ENCODE peak calls at places on chromosomes 13 and 19, in six cellular contexts. W is heart left ventricle, S is Panc1, U is left ventricle myocardium inferior, D is AG04450, O is colonic mucosa. Q is an unnamed sample.

GRCh38 chr13:29532136-29532535 is 63.4 kb downstream of the SLC7A1 start:
- DNase-seq in S (no peak), U (no peak), W (no peak), O (no peak), D (no peak), Q (no peak)

GRCh38 chr13:38519229-38519910 is 167.5 kb upstream of the FREM2 start:
- DNase-seq in U (no peak), S (no peak), O (no peak), D (no peak), W (no peak), Q (no peak)

GRCh38 chr13:35621989-35622388 is 145.5 kb upstream of the MAB21L1 start:
- DNase-seq in D (no peak), S (no peak), U (no peak), O (no peak), W (no peak), Q (no peak)

GRCh38 chr19:40611096-40611495 is 9.9 kb downstream of the LTBP4 start:
- DNase-seq in S (no peak), D (no peak), O (peak), U (no peak), W (no peak), Q (peak)

GRCh38 chr13:66501187-66501586 is 728.9 kb downstream of the PCDH9 start:
- DNase-seq in D (no peak), U (no peak), S (no peak), O (no peak), W (no peak), Q (no peak)

GRCh38 chr13:111459803-111460547 is 139.5 kb downstream of the TEX29 start:
- DNase-seq in O (no peak), U (no peak), S (no peak), D (no peak), W (no peak), Q (no peak)

GRCh38 chr19:54186934-54187381 is 2.4 kb downstream of the MBOAT7 start:
- DNase-seq in O (peak), S (no peak), U (no peak), W (no peak), D (no peak), Q (no peak)

GRCh38 chr13:21326155-21327030 is 132.7 kb downstream of the ZDHHC20 start:
- DNase-seq in W (no peak), O (peak), D (peak), S (no peak), U (no peak), Q (peak)

GRCh38 chr13:54150851-54151250 is 1122.2 kb downstream of the OLFM4 start:
- DNase-seq in S (no peak), W (no peak), O (no peak), U (no peak), D (no peak), Q (no peak)

GRCh38 chr13:102267191-102267590 is 134.7 kb downstream of the FGF14 start:
- DNase-seq in O (no peak), U (no peak), D (no peak), S (no peak), W (no peak), Q (no peak)

GRCh38 chr19:5271145-5271544 is 69.5 kb downstream of the PTPRS start:
- DNase-seq in S (no peak), D (no peak), W (no peak), U (no peak), O (no peak), Q (no peak)

GRCh38 chr13:49869514-49869913 is 66.6 kb downstream of the SPRYD7 start:
- DNase-seq in O (no peak), U (no peak), W (no peak), D (no peak), S (no peak), Q (peak)

GRCh38 chr13:80463673-80464352 is 122.9 kb upstream of the SPRY2 start:
- DNase-seq in U (no peak), S (no peak), W (no peak), O (no peak), D (no peak), Q (no peak)

GRCh38 chr19:43495082-43495481 is 9.5 kb downstream of the PHLDB3 start:
- DNase-seq in U (no peak), O (no peak), S (no peak), W (no peak), D (no peak), Q (no peak)

GRCh38 chr13:28333204-28333900 is 161.6 kb downstream of the FLT1 start:
- DNase-seq in D (no peak), W (no peak), S (no peak), O (no peak), U (no peak), Q (no peak)

GRCh38 chr19:2610637-2611482 is 91.6 kb downstream of the GNG7 start:
- DNase-seq in W (peak), D (peak), O (peak), S (no peak), U (peak), Q (peak)

GRCh38 chr19:39518975-39519374 is 4.0 kb downstream of the SELENOV start:
- DNase-seq in U (no peak), D (no peak), W (no peak), O (no peak), S (no peak), Q (no peak)

GRCh38 chr19:1725100-1726064 is 27.9 kb upstream of the ONECUT3 start:
- DNase-seq in W (peak), O (peak), U (peak), D (no peak), S (no peak), Q (peak)

GRCh38 chr19:47093841-47094240 is 19.7 kb downstream of the ZC3H4 start:
- DNase-seq in S (no peak), O (no peak), U (no peak), D (no peak), W (no peak), Q (no peak)
- H3K4me3 ChIP-seq in S (no peak), O (no peak), U (no peak), D (no peak), W (no peak), Q (no peak)

DNA sequence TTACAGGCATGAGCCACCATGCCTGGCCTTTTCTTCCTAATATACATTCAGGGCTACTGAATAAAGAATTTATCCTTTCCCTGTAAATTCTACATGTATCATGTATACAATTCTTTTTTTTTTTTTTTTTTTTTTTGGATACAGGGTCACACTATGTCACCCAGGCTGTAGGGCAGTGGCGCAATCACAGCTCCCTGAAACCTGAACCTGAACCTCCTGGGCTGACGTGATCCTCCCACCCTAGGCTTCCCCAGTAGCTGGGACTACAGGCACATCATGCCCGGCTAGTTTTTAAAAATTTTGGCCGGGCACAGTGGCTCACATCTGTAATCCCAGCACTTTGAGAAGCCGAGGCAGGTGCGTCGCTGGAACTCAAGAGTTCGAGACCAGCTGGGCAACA is 6.5 kb upstream of the SLC44A2 start:
- DNase-seq in S (no peak), U (no peak), W (no peak), O (no peak), D (no peak), Q (no peak)
- H3K4me3 ChIP-seq in S (no peak), U (no peak), W (no peak), O (no peak), D (no peak), Q (no peak)

GRCh38 chr13:79447741-79448140 is 33.2 kb upstream of the NDFIP2 start:
- DNase-seq in O (no peak), U (no peak), D (no peak), S (no peak), W (no peak), Q (no peak)

GRCh38 chr13:79450110-79450509 is 30.8 kb upstream of the NDFIP2 start:
- DNase-seq in U (no peak), O (no peak), D (no peak), W (no peak), S (no peak), Q (no peak)

GRCh38 chr13:79447141-79447540 is 33.8 kb upstream of the NDFIP2 start:
- DNase-seq in U (no peak), S (no peak), W (no peak), O (no peak), D (no peak), Q (no peak)

GRCh38 chr13:79445968-79446645 is 34.8 kb upstream of the NDFIP2 start:
- DNase-seq in U (no peak), W (no peak), D (no peak), O (no peak), S (no peak), Q (no peak)

GRCh38 chr13:79448413-79448812 is 32.5 kb upstream of the NDFIP2 start:
- DNase-seq in D (no peak), O (no peak), U (no peak), S (no peak), W (no peak), Q (no peak)
- H3K4me3 ChIP-seq in D (no peak), O (no peak), U (no peak), S (no peak), W (no peak), Q (no peak)

DNA sequence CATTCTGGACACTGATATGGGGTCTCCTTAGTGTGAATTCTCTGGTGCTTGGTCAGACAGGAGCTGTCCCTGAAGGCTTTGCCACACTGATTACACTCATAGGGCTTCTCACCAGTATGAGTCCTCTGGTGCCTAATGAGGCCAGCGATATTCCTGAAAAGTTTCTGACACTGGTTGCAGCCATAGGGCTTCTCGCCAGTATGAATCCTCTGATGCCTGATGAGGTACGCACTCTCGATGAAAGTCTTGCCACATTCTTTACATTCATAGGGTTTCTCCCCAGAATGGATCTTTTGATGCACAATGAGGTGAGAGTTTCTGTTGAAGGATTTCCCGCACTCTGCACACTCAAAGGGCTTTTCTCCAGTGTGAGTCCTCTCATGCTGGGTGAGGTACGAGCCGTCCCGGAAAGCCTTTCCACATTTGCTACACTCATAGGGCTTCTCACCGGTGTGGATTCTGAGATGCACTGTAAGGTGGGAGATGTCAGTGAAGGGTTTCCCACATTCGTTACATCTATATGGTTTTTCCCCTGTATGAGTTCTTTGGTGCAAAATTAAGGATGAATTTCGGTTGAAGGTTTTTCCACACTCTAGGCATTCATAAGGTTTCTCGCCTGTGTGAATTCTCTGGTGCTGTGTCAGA is 22.4 kb downstream of the ZNF329 start:
- DNase-seq in D (no peak), W (no peak), O (no peak), U (no peak), S (no peak), Q (no peak)
- H3K4me3 ChIP-seq in D (no peak), W (no peak), O (no peak), U (no peak), S (no peak), Q (no peak)

GRCh38 chr13:48410199-48410598 is 2.7 kb downstream of the LPAR6 start:
- DNase-seq in W (no peak), D (no peak), S (no peak), O (no peak), U (no peak), Q (no peak)

GRCh38 chr13:48412100-48412556 is 785 bp downstream of the LPAR6 start:
- DNase-seq in W (no peak), S (no peak), O (no peak), U (no peak), D (no peak), Q (no peak)

GRCh38 chr13:48414501-48414900 is 1.6 kb upstream of the LPAR6 start:
- DNase-seq in W (no peak), U (no peak), S (no peak), O (no peak), D (no peak), Q (no peak)

GRCh38 chr13:48412881-48413351 is at the start of gene LPAR6:
- DNase-seq in D (no peak), S (no peak), U (no peak), W (no peak), O (peak), Q (peak)

GRCh38 chr13:48411281-48412099 is 1.4 kb downstream of the LPAR6 start:
- DNase-seq in D (no peak), S (no peak), W (no peak), U (no peak), O (peak), Q (no peak)
- H3K4me3 ChIP-seq in D (peak), S (peak), W (peak), U (peak), O (peak), Q (no peak)

GRCh38 chr19:45646345-45646698 is 7.1 kb upstream of the EML2 start:
- DNase-seq in S (no peak), U (no peak), D (no peak), W (no peak), O (no peak), Q (no peak)
- H3K4me3 ChIP-seq in S (peak), U (peak), D (peak), W (peak), O (no peak), Q (no peak)

GRCh38 chr19:48739400-48739825 is 997 bp downstream of the RASIP1 start:
- DNase-seq in D (no peak), W (no peak), S (no peak), O (no peak), U (no peak), Q (no peak)
- H3K4me3 ChIP-seq in D (peak), W (peak), S (peak), O (peak), U (peak), Q (peak)

GRCh38 chr13:106490887-106491321 is 44.6 kb downstream of the EFNB2 start:
- DNase-seq in S (no peak), W (no peak), O (no peak), U (no peak), D (no peak), Q (no peak)
- H3K4me3 ChIP-seq in S (no peak), W (no peak), O (no peak), U (no peak), D (no peak), Q (no peak)

DNA sequence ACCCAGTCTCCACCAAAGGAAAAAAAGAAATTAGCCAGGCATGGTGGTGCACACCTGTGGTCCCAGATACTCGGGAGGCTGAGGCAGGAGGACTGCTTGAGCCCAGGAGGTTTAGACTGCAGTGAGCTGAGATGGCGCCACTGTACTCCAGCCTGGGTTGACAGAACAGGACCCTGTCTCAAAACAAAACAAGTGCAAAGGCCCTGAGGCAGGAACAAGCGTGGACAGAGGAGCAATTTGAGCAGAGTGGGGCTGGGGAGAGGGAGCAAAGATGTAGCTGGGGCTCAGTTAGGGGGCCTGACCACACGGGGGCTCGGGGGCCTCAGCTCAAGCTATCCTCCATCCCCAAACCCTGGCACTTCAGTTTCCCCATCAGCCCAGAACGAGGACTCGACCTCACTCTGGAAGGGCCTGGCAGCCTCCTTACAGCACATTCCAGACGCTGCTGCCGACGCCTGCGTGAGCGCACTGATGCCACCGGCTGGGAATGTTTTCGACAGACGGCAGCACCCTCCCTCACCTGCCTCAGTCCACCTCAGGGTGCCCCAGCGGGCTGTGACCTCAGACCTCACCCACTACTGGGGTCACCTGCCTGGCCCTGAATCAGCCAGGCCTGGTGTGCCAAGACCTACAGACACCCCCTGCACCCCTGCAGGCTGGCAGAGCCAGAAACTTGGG is 1.8 kb upstream of the POLRMT start:
- DNase-seq in W (no peak), O (no peak), U (no peak), S (no peak), D (no peak), Q (no peak)
- H3K4me3 ChIP-seq in W (no peak), O (no peak), U (no peak), S (no peak), D (no peak), Q (no peak)